ENCODE peak calls at places on chromosomes 13 and 19, in ten cellular contexts. A, O, Q, W, J, H, C, S, M and E are unnamed samples.

GRCh38 chr13:114339779-114340534 is 25.7 kb downstream of the CHAMP1 start:
- DNase-seq in Q (peak; percentile 26), J (no peak), W (no peak), A (peak; percentile 54), H (no peak), C (no peak), S (no peak), M (no peak), O (peak; percentile 59), E (no peak)

GRCh38 chr13:83620535-83621220 is 261.6 kb downstream of the SLITRK1 start:
- DNase-seq in H (no peak), C (no peak), W (no peak), A (no peak), M (peak; percentile 25), S (no peak), J (no peak), O (no peak), Q (peak; percentile 56), E (no peak)

GRCh38 chr13:109704771-109705628 is 81.4 kb downstream of the IRS2 start:
- DNase-seq in C (no peak), Q (no peak), S (no peak), M (no peak), W (peak; percentile 51), H (no peak), O (peak; percentile 59), J (no peak), A (no peak), E (no peak)

GRCh38 chr13:26961890-26962615 is 201.5 kb upstream of the GPR12 start:
- DNase-seq in C (no peak), O (peak; percentile 82), A (no peak), Q (no peak), J (no peak), M (no peak), H (no peak), S (no peak), W (no peak), E (no peak)

GRCh38 chr19:5480427-5480836 is 25.2 kb downstream of the ZNRF4 start:
- DNase-seq in O (peak; percentile 26), H (no peak), A (peak; percentile 11), S (no peak), C (peak; percentile 3), J (no peak), Q (no peak), W (peak; percentile 22), M (no peak), E (no peak)

GRCh38 chr19:18939922-18940775 is 868 bp downstream of the HOMER3 start:
- DNase-seq in C (no peak), W (peak; percentile 76), H (no peak), S (no peak), M (no peak), J (no peak), O (peak; percentile 60), Q (peak; percentile 52), A (no peak), E (no peak)

GRCh38 chr13:79988573-79988972 is 352.4 kb downstream of the SPRY2 start:
- DNase-seq in Q (peak; percentile 74), J (no peak), A (no peak), C (no peak), H (no peak), S (no peak), W (no peak), M (peak; percentile 71), O (peak; percentile 51), E (no peak)

GRCh38 chr13:113405481-113406300 is 41.8 kb upstream of the GRTP1 start:
- DNase-seq in J (no peak), C (no peak), Q (no peak), M (no peak), S (no peak), A (no peak), W (no peak), H (no peak), O (no peak), E (no peak)

GRCh38 chr13:37919329-37919880 is 49.8 kb upstream of the TRPC4 start:
- DNase-seq in Q (no peak), W (no peak), S (no peak), C (no peak), J (no peak), M (no peak), O (no peak), H (no peak), A (no peak), E (no peak)

GRCh38 chr13:100608906-100609305 is 20.3 kb upstream of the GGACT start:
- DNase-seq in M (no peak), W (no peak), J (no peak), C (no peak), O (peak; percentile 34), S (no peak), Q (peak; percentile 55), A (peak; percentile 85), H (peak; percentile 64), E (peak; percentile 35)

GRCh38 chr13:104577029-104577820 is 1511.0 kb upstream of the SLC10A2 start:
- DNase-seq in O (no peak), H (no peak), J (no peak), S (no peak), Q (peak; percentile 72), W (no peak), A (no peak), C (no peak), M (no peak), E (no peak)

GRCh38 chr13:93004919-93005318 is 221.7 kb upstream of the GPC6 start:
- DNase-seq in A (no peak), H (no peak), O (no peak), J (no peak), M (peak; percentile 4), C (no peak), Q (peak; percentile 17), S (no peak), W (no peak), E (no peak)

GRCh38 chr13:49248433-49249002 is 793 bp downstream of the CDADC1 start:
- DNase-seq in S (no peak), H (no peak), W (no peak), Q (peak; percentile 43), A (peak; percentile 17), J (no peak), C (no peak), O (no peak), M (no peak), E (no peak)

GRCh38 chr19:33376423-33376822 is 2.9 kb downstream of the CEBPG start:
- DNase-seq in C (no peak), O (peak; percentile 91), H (no peak), M (peak; percentile 63), A (no peak), W (peak; percentile 88), S (no peak), J (no peak), Q (peak; percentile 89), E (no peak)

GRCh38 chr19:28862238-28862637 is 350.7 kb downstream of the UQCRFS1 start:
- DNase-seq in S (no peak), C (no peak), W (no peak), A (no peak), O (no peak), Q (no peak), J (no peak), M (no peak), H (no peak), E (no peak)

GRCh38 chr19:3348042-3348441 is 18.3 kb upstream of the NFIC start:
- DNase-seq in W (no peak), Q (no peak), J (no peak), M (no peak), O (no peak), S (no peak), C (no peak), A (no peak), H (no peak), E (no peak)

GRCh38 chr13:98986226-98986846 is 8.5 kb upstream of the DOCK9 start:
- DNase-seq in A (no peak), S (no peak), O (no peak), M (no peak), Q (no peak), C (no peak), W (no peak), H (no peak), J (no peak), E (no peak)

GRCh38 chr13:84684804-84685203 is 802.5 kb upstream of the SLITRK1 start:
- DNase-seq in H (no peak), Q (peak; percentile 36), S (no peak), M (no peak), J (no peak), W (no peak), A (no peak), O (no peak), C (no peak), E (no peak)

GRCh38 chr19:30158893-30159245 is 213.3 kb upstream of the ZNF536 start:
- DNase-seq in O (no peak), W (no peak), J (no peak), M (no peak), Q (no peak), A (no peak), C (no peak), H (no peak), S (no peak), E (no peak)

GRCh38 chr13:31797154-31797775 is 57.9 kb downstream of the RXFP2 start:
- DNase-seq in C (no peak), O (no peak), W (no peak), M (no peak), J (no peak), A (no peak), Q (peak; percentile 33), H (no peak), S (no peak), E (no peak)

GRCh38 chr19:55519461-55520311 is 17.2 kb downstream of the SBK2 start:
- DNase-seq in J (no peak), H (no peak), A (no peak), C (no peak), O (no peak), W (no peak), Q (peak; percentile 89), M (peak; percentile 81), S (no peak), E (no peak)

GRCh38 chr19:41799444-41800000 is 3.1 kb downstream of the CEACAM3 start:
- DNase-seq in C (no peak), M (no peak), J (no peak), H (no peak), A (no peak), O (peak; percentile 38), S (no peak), W (no peak), Q (no peak), E (no peak)

GRCh38 chr19:17108453-17108784 is 32.8 kb downstream of the MYO9B start:
- DNase-seq in J (no peak), S (no peak), Q (no peak), H (no peak), M (no peak), O (no peak), W (no peak), A (no peak), C (no peak), E (no peak)